ENCODE peak calls at places on chromosomes 1 and 21, in six cellular contexts. One of them, this sample, is unnamed.

GRCh38 chr21:29315155-29315749 is 16.5 kb downstream of the BACH1 start:
- DNase-seq in testis: no peak
- DNase-seq in naive thymus-derived CD4-positive, alpha-beta T cell: no peak
- DNase-seq in IMR-90: no peak
- DNase-seq in fibroblast of lung: no peak
- DNase-seq in astrocyte: peak; percentile 9
- DNase-seq in this sample: no peak

GRCh38 chr1:27071049-27071416 is 58.4 kb upstream of the TENT5B start:
- DNase-seq in testis: peak; percentile 72
- DNase-seq in naive thymus-derived CD4-positive, alpha-beta T cell: no peak
- DNase-seq in IMR-90: peak; percentile 38
- DNase-seq in fibroblast of lung: no peak
- DNase-seq in astrocyte: no peak
- DNase-seq in this sample: peak; percentile 32

GRCh38 chr1:207032528-207033017 is at the start of gene C1orf116:
- DNase-seq in testis: no peak
- DNase-seq in naive thymus-derived CD4-positive, alpha-beta T cell: no peak
- DNase-seq in IMR-90: no peak
- DNase-seq in fibroblast of lung: no peak
- DNase-seq in astrocyte: no peak
- DNase-seq in this sample: no peak

GRCh38 chr1:17437260-17438175 is 2.0 kb downstream of the RCC2 start:
- DNase-seq in testis: peak; percentile 48
- DNase-seq in naive thymus-derived CD4-positive, alpha-beta T cell: peak; percentile 46
- DNase-seq in IMR-90: peak; percentile 36
- DNase-seq in fibroblast of lung: peak; percentile 42
- DNase-seq in astrocyte: no peak
- DNase-seq in this sample: peak; percentile 78

GRCh38 chr1:235821361-235821981 is 45.2 kb downstream of the LYST start:
- DNase-seq in testis: no peak
- DNase-seq in naive thymus-derived CD4-positive, alpha-beta T cell: no peak
- DNase-seq in IMR-90: peak; percentile 90
- DNase-seq in fibroblast of lung: peak; percentile 70
- DNase-seq in astrocyte: peak; percentile 66
- DNase-seq in this sample: no peak

GRCh38 chr1:116987256-116987555 is 14.4 kb upstream of the CD101 start:
- DNase-seq in testis: no peak
- DNase-seq in naive thymus-derived CD4-positive, alpha-beta T cell: peak; percentile 84
- DNase-seq in IMR-90: no peak
- DNase-seq in fibroblast of lung: no peak
- DNase-seq in astrocyte: no peak
- DNase-seq in this sample: no peak

GRCh38 chr1:114956570-114956969 is 73.1 kb upstream of the TSHB start:
- DNase-seq in testis: peak; percentile 64
- DNase-seq in naive thymus-derived CD4-positive, alpha-beta T cell: no peak
- DNase-seq in IMR-90: no peak
- DNase-seq in fibroblast of lung: peak; percentile 1
- DNase-seq in astrocyte: no peak
- DNase-seq in this sample: peak; percentile 31

GRCh38 chr21:29678616-29679015 is 261.2 kb downstream of the GRIK1 start:
- DNase-seq in testis: no peak
- DNase-seq in naive thymus-derived CD4-positive, alpha-beta T cell: no peak
- DNase-seq in IMR-90: no peak
- DNase-seq in fibroblast of lung: peak; percentile 18
- DNase-seq in astrocyte: no peak
- DNase-seq in this sample: peak; percentile 6

GRCh38 chr1:202798260-202798659 is 10.0 kb downstream of the KDM5B start:
- DNase-seq in testis: no peak
- DNase-seq in naive thymus-derived CD4-positive, alpha-beta T cell: no peak
- DNase-seq in IMR-90: no peak
- DNase-seq in fibroblast of lung: no peak
- DNase-seq in astrocyte: no peak
- DNase-seq in this sample: no peak

GRCh38 chr1:84174051-84174556 is 30.0 kb downstream of the PRKACB start:
- DNase-seq in testis: no peak
- DNase-seq in naive thymus-derived CD4-positive, alpha-beta T cell: no peak
- DNase-seq in IMR-90: peak; percentile 65
- DNase-seq in fibroblast of lung: peak; percentile 91
- DNase-seq in astrocyte: peak; percentile 87
- DNase-seq in this sample: no peak

GRCh38 chr1:58968360-58968952 is 184.6 kb upstream of the JUN start:
- DNase-seq in testis: peak; percentile 77
- DNase-seq in naive thymus-derived CD4-positive, alpha-beta T cell: peak; percentile 66
- DNase-seq in IMR-90: peak; percentile 46
- DNase-seq in fibroblast of lung: peak; percentile 48
- DNase-seq in astrocyte: peak; percentile 32
- DNase-seq in this sample: peak; percentile 21

GRCh38 chr1:64421377-64421776 is 48.6 kb upstream of the CACHD1 start:
- DNase-seq in testis: no peak
- DNase-seq in naive thymus-derived CD4-positive, alpha-beta T cell: no peak
- DNase-seq in IMR-90: peak; percentile 8
- DNase-seq in fibroblast of lung: peak; percentile 23
- DNase-seq in astrocyte: peak; percentile 18
- DNase-seq in this sample: no peak

GRCh38 chr1:176217461-176218099 is 10.5 kb upstream of the COP1 start:
- DNase-seq in testis: no peak
- DNase-seq in naive thymus-derived CD4-positive, alpha-beta T cell: no peak
- DNase-seq in IMR-90: no peak
- DNase-seq in fibroblast of lung: no peak
- DNase-seq in astrocyte: no peak
- DNase-seq in this sample: no peak

GRCh38 chr1:115757866-115758265 is 10.6 kb downstream of the CASQ2 start:
- DNase-seq in testis: no peak
- DNase-seq in naive thymus-derived CD4-positive, alpha-beta T cell: no peak
- DNase-seq in IMR-90: no peak
- DNase-seq in fibroblast of lung: no peak
- DNase-seq in astrocyte: no peak
- DNase-seq in this sample: no peak

GRCh38 chr1:110580244-110580643 is 25.9 kb downstream of the KCNA2 start:
- DNase-seq in testis: no peak
- DNase-seq in naive thymus-derived CD4-positive, alpha-beta T cell: no peak
- DNase-seq in IMR-90: no peak
- DNase-seq in fibroblast of lung: no peak
- DNase-seq in astrocyte: no peak
- DNase-seq in this sample: no peak

GRCh38 chr1:173421266-173421665 is 55.9 kb upstream of the PRDX6 start:
- DNase-seq in testis: no peak
- DNase-seq in naive thymus-derived CD4-positive, alpha-beta T cell: no peak
- DNase-seq in IMR-90: no peak
- DNase-seq in fibroblast of lung: no peak
- DNase-seq in astrocyte: no peak
- DNase-seq in this sample: no peak

GRCh38 chr1:96075704-96076455 is 645.7 kb upstream of the PTBP2 start:
- DNase-seq in testis: no peak
- DNase-seq in naive thymus-derived CD4-positive, alpha-beta T cell: no peak
- DNase-seq in IMR-90: no peak
- DNase-seq in fibroblast of lung: peak; percentile 4
- DNase-seq in astrocyte: no peak
- DNase-seq in this sample: no peak

GRCh38 chr1:171351961-171352360 is 38.0 kb downstream of the FMO4 start:
- DNase-seq in testis: no peak
- DNase-seq in naive thymus-derived CD4-positive, alpha-beta T cell: no peak
- DNase-seq in IMR-90: no peak
- DNase-seq in fibroblast of lung: no peak
- DNase-seq in astrocyte: no peak
- DNase-seq in this sample: no peak

GRCh38 chr1:58592521-58593134 is 15.6 kb upstream of the TACSTD2 start:
- DNase-seq in testis: no peak
- DNase-seq in naive thymus-derived CD4-positive, alpha-beta T cell: no peak
- DNase-seq in IMR-90: peak; percentile 87
- DNase-seq in fibroblast of lung: peak; percentile 95
- DNase-seq in astrocyte: peak; percentile 92
- DNase-seq in this sample: no peak

GRCh38 chr1:244381887-244382565 is 69.7 kb downstream of the ADSS2 start:
- DNase-seq in testis: no peak
- DNase-seq in naive thymus-derived CD4-positive, alpha-beta T cell: no peak
- DNase-seq in IMR-90: peak; percentile 76
- DNase-seq in fibroblast of lung: peak; percentile 77
- DNase-seq in astrocyte: peak; percentile 70
- DNase-seq in this sample: no peak

GRCh38 chr1:5996641-5997270 is 4.5 kb upstream of the NPHP4 start:
- DNase-seq in testis: no peak
- DNase-seq in naive thymus-derived CD4-positive, alpha-beta T cell: no peak
- DNase-seq in IMR-90: no peak
- DNase-seq in fibroblast of lung: no peak
- DNase-seq in astrocyte: no peak
- DNase-seq in this sample: no peak

GRCh38 chr21:39083377-39084008 is 99.8 kb downstream of the PSMG1 start:
- DNase-seq in testis: peak; percentile 55
- DNase-seq in naive thymus-derived CD4-positive, alpha-beta T cell: no peak
- DNase-seq in IMR-90: no peak
- DNase-seq in fibroblast of lung: no peak
- DNase-seq in astrocyte: no peak
- DNase-seq in this sample: peak; percentile 52

GRCh38 chr1:106753069-106753468 is 303.4 kb upstream of the PRMT6 start:
- DNase-seq in testis: no peak
- DNase-seq in naive thymus-derived CD4-positive, alpha-beta T cell: no peak
- DNase-seq in IMR-90: no peak
- DNase-seq in fibroblast of lung: peak; percentile 5
- DNase-seq in astrocyte: no peak
- DNase-seq in this sample: no peak

GRCh38 chr1:227374846-227375245 is 56.6 kb upstream of the CDC42BPA start:
- DNase-seq in testis: no peak
- DNase-seq in naive thymus-derived CD4-positive, alpha-beta T cell: no peak
- DNase-seq in IMR-90: no peak
- DNase-seq in fibroblast of lung: no peak
- DNase-seq in astrocyte: no peak
- DNase-seq in this sample: no peak

GRCh38 chr1:96520542-96520941 is 201.0 kb upstream of the PTBP2 start:
- DNase-seq in testis: no peak
- DNase-seq in naive thymus-derived CD4-positive, alpha-beta T cell: no peak
- DNase-seq in IMR-90: no peak
- DNase-seq in fibroblast of lung: peak; percentile 70
- DNase-seq in astrocyte: peak; percentile 67
- DNase-seq in this sample: peak; percentile 67

GRCh38 chr1:230176871-230177411 is 109.9 kb downstream of the GALNT2 start:
- DNase-seq in testis: peak; percentile 87
- DNase-seq in naive thymus-derived CD4-positive, alpha-beta T cell: no peak
- DNase-seq in IMR-90: peak; percentile 41
- DNase-seq in fibroblast of lung: peak; percentile 28
- DNase-seq in astrocyte: no peak
- DNase-seq in this sample: no peak

GRCh38 chr1:109532365-109533136 is 7.1 kb upstream of the GPR61 start:
- DNase-seq in testis: peak; percentile 89
- DNase-seq in naive thymus-derived CD4-positive, alpha-beta T cell: peak; percentile 85
- DNase-seq in IMR-90: peak; percentile 68
- DNase-seq in fibroblast of lung: peak; percentile 65
- DNase-seq in astrocyte: peak; percentile 44
- DNase-seq in this sample: peak; percentile 84

GRCh38 chr1:49104575-49104974 is 327.9 kb upstream of the BEND5 start:
- DNase-seq in testis: peak; percentile 19
- DNase-seq in naive thymus-derived CD4-positive, alpha-beta T cell: no peak
- DNase-seq in IMR-90: no peak
- DNase-seq in fibroblast of lung: peak; percentile 13
- DNase-seq in astrocyte: no peak
- DNase-seq in this sample: no peak

GRCh38 chr1:49102752-49103151 is 326.1 kb upstream of the BEND5 start:
- DNase-seq in testis: no peak
- DNase-seq in naive thymus-derived CD4-positive, alpha-beta T cell: no peak
- DNase-seq in IMR-90: no peak
- DNase-seq in fibroblast of lung: peak; percentile 97
- DNase-seq in astrocyte: peak; percentile 97
- DNase-seq in this sample: peak; percentile 47

DNA sequence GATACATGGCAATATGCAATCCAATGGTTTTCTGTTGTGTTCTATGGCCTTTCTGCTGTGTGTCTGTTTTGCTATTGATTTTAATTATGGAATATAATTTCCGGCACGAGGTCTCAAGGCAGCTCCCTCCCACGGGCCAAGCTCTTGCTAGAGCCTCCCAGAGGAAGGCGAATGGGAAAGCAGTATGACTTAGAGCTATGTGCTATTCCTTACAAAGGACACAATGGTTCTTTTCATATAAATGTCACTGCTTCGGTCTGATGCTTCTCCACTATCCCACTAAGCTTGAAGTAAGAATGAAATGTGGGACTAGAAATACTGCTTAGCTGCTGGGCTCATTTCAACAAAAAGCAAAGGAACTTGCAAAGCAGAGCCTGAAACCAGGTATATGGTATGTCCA is 322.2 kb upstream of the BEND5 start:
- DNase-seq in testis: no peak
- DNase-seq in naive thymus-derived CD4-positive, alpha-beta T cell: no peak
- DNase-seq in IMR-90: no peak
- DNase-seq in fibroblast of lung: no peak
- DNase-seq in astrocyte: no peak
- DNase-seq in this sample: no peak
- H3K9me3 ChIP-seq in testis: no peaks in the 10 kb centered on the region
- H3K9me3 ChIP-seq in naive thymus-derived CD4-positive, alpha-beta T cell: no peaks in the 10 kb centered on the region
- H3K9me3 ChIP-seq in IMR-90: peaks cover 15% of the 10 kb centered on the region
- H3K9me3 ChIP-seq in fibroblast of lung: no peaks in the 10 kb centered on the region
- H3K9me3 ChIP-seq in astrocyte: no peaks in the 10 kb centered on the region
- H3K9me3 ChIP-seq in this sample: no peaks in the 10 kb centered on the region

DNA sequence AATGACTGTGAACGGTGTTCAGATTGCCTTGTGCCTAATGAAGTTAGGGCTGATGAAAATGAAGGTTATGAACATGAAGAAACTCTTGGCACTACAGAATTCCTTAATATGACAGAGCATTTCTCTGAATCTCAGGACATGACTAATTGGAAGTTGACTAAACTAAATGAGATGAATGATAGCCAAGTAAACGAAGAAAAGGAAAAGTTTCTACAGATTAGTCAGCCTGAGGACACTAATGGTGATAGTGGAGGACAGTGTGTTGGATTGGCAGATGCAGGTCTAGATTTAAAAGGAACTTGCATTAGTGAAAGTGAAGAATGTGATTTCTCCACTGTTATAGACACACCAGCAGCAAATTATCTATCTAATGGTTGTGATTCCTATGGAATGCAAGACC is 96.6 kb downstream of the ZFYVE9 start:
- DNase-seq in testis: no peak
- DNase-seq in naive thymus-derived CD4-positive, alpha-beta T cell: no peak
- DNase-seq in IMR-90: peak; percentile 53
- DNase-seq in fibroblast of lung: peak; percentile 72
- DNase-seq in astrocyte: peak; percentile 70
- DNase-seq in this sample: peak; percentile 38
- H3K4me3 ChIP-seq in testis: no peak overlapping the region
- H3K4me3 ChIP-seq in naive thymus-derived CD4-positive, alpha-beta T cell: no peak overlapping the region
- H3K4me3 ChIP-seq in IMR-90: no peak overlapping the region
- H3K4me3 ChIP-seq in fibroblast of lung: no peak overlapping the region
- H3K4me3 ChIP-seq in astrocyte: no peak overlapping the region
- H3K4me3 ChIP-seq in this sample: no peak overlapping the region

GRCh38 chr1:50332941-50333594 is 90.2 kb downstream of the DMRTA2 start:
- DNase-seq in testis: peak; percentile 76
- DNase-seq in naive thymus-derived CD4-positive, alpha-beta T cell: peak; percentile 10
- DNase-seq in IMR-90: peak; percentile 13
- DNase-seq in fibroblast of lung: peak; percentile 19
- DNase-seq in astrocyte: no peak
- DNase-seq in this sample: peak; percentile 78
- H3K27me3 ChIP-seq in testis: no peaks in the 10 kb centered on the region
- H3K27me3 ChIP-seq in naive thymus-derived CD4-positive, alpha-beta T cell: no peaks in the 10 kb centered on the region
- H3K27me3 ChIP-seq in IMR-90: peaks cover 11% of the 10 kb centered on the region
- H3K27me3 ChIP-seq in fibroblast of lung: no peaks in the 10 kb centered on the region
- H3K27me3 ChIP-seq in astrocyte: peaks cover 13% of the 10 kb centered on the region
- H3K27me3 ChIP-seq in this sample: peaks cover 52% of the 10 kb centered on the region

DNA sequence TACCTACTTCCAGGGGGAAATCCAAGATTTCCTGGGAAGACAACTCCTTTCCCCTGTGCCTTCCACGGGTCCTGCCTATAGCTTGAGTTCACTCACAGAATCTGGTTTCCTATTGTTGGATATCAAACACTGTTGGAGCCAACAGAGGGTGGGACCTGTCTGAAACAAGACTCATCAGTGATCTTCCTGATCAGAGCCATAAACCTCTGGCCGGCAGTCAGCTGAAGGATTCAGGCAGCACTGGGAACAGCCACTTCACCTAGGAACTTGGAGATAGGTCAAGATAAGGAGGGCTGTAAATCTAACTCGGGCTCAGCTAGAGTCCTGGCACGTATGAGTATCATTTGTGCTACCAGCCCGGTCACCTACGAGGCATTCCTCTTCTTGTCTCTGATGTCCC is 23.3 kb downstream of the SH3BP5L start:
- DNase-seq in testis: no peak
- DNase-seq in naive thymus-derived CD4-positive, alpha-beta T cell: no peak
- DNase-seq in IMR-90: no peak
- DNase-seq in fibroblast of lung: no peak
- DNase-seq in astrocyte: no peak
- DNase-seq in this sample: no peak
- H3K9me3 ChIP-seq in testis: no peaks in the 10 kb centered on the region
- H3K9me3 ChIP-seq in naive thymus-derived CD4-positive, alpha-beta T cell: no peaks in the 10 kb centered on the region
- H3K9me3 ChIP-seq in IMR-90: no peaks in the 10 kb centered on the region
- H3K9me3 ChIP-seq in fibroblast of lung: no peaks in the 10 kb centered on the region
- H3K9me3 ChIP-seq in astrocyte: no peaks in the 10 kb centered on the region
- H3K9me3 ChIP-seq in this sample: no peaks in the 10 kb centered on the region

This sample was measured in cardiac muscle cell.